ENCODE peak calls at places on chromosomes 12 and 14, in seven cellular contexts. D, B, G, J, Z, F and H are unnamed samples.

GRCh38 chr14:92677087-92677668 is 71.2 kb downstream of the LGMN start:
- DNase-seq in F (no peak), D (no peak), J (no peak), Z (no peak), B (no peak), G (no peak), H (no peak)

GRCh38 chr14:84006643-84007137 is 1523.3 kb upstream of the FLRT2 start:
- DNase-seq in B (no peak), Z (peak), J (peak), D (no peak), G (no peak), F (no peak), H (no peak)

GRCh38 chr14:93747102-93747501 is 41.2 kb downstream of the PRIMA1 start:
- DNase-seq in D (no peak), G (no peak), B (no peak), F (no peak), J (no peak), Z (no peak), H (no peak)

GRCh38 chr12:84919271-84919670 is 6.7 kb upstream of the SLC6A15 start:
- DNase-seq in B (no peak), F (no peak), Z (no peak), J (peak), D (peak), G (no peak), H (no peak)

GRCh38 chr14:88326352-88327103 is 3.5 kb upstream of the KCNK10 start:
- DNase-seq in D (no peak), G (no peak), B (no peak), Z (peak), F (no peak), J (no peak), H (no peak)

GRCh38 chr12:34400986-34401658 is 378.8 kb downstream of the ALG10 start:
- DNase-seq in Z (no peak), D (no peak), F (peak), J (no peak), B (peak), G (no peak), H (no peak)

GRCh38 chr12:79233341-79233761 is 368.8 kb downstream of the SYT1 start:
- DNase-seq in J (no peak), D (no peak), B (no peak), F (no peak), Z (no peak), G (no peak), H (no peak)

GRCh38 chr12:89358805-89359204 is 6.5 kb upstream of the DUSP6 start:
- DNase-seq in G (no peak), B (no peak), J (no peak), Z (no peak), D (no peak), F (no peak), H (no peak)

GRCh38 chr12:78695749-78696148 is 168.8 kb upstream of the SYT1 start:
- DNase-seq in J (no peak), G (no peak), Z (no peak), D (no peak), F (no peak), B (no peak), H (no peak)

GRCh38 chr14:34714320-34715107 is at the start of gene CFL2:
- DNase-seq in B (peak), D (peak), J (peak), Z (peak), G (peak), F (peak), H (no peak)

GRCh38 chr12:3641428-3641883 is 111.5 kb downstream of the CRACR2A start:
- DNase-seq in B (no peak), Z (no peak), F (no peak), G (no peak), J (peak), D (peak), H (no peak)

GRCh38 chr14:77965919-77966435 is 166.1 kb downstream of the ADCK1 start:
- DNase-seq in B (peak), F (no peak), D (peak), J (peak), Z (peak), G (peak), H (no peak)

GRCh38 chr14:54805080-54805479 is 97.5 kb downstream of the GCH1 start:
- DNase-seq in B (no peak), J (no peak), Z (no peak), F (no peak), D (no peak), G (no peak), H (no peak)

GRCh38 chr12:61524851-61525250 is 735.4 kb upstream of the USP15 start:
- DNase-seq in D (no peak), Z (no peak), F (no peak), B (no peak), G (no peak), J (no peak), H (no peak)

GRCh38 chr14:30569216-30569902 is 10.4 kb downstream of the G2E3 start:
- DNase-seq in D (no peak), J (no peak), B (no peak), G (peak), F (no peak), Z (peak), H (no peak)

GRCh38 chr12:52603314-52603713 is 2.1 kb upstream of the KRT72 start:
- DNase-seq in G (no peak), B (no peak), J (peak), D (peak), F (no peak), Z (no peak), H (no peak)

GRCh38 chr14:52351191-52351560 is 37.1 kb downstream of the PTGER2 start:
- DNase-seq in B (no peak), F (no peak), J (no peak), G (no peak), D (peak), Z (no peak), H (no peak)

GRCh38 chr12:57176846-57177245 is 29.4 kb upstream of the LRP1-AS start:
- DNase-seq in Z (no peak), B (no peak), F (peak), J (peak), D (peak), G (no peak), H (no peak)

GRCh38 chr12:57941165-57941894 is at the start of gene ATP23:
- DNase-seq in J (peak), D (peak), F (peak), Z (peak), G (peak), B (peak), H (no peak)

GRCh38 chr12:124676725-124677462 is 109.5 kb upstream of the NCOR2 start:
- DNase-seq in J (no peak), G (no peak), Z (no peak), B (no peak), D (no peak), F (no peak), H (no peak)

GRCh38 chr14:61300754-61301153 is 19.6 kb upstream of the TMEM30B start:
- DNase-seq in G (no peak), F (no peak), Z (no peak), D (no peak), B (no peak), J (no peak), H (no peak)

GRCh38 chr12:56385873-56386272 is 23.2 kb upstream of the APOF start:
- DNase-seq in Z (no peak), J (peak), F (peak), D (peak), B (no peak), G (no peak), H (no peak)

GRCh38 chr12:120760349-120761245 is 35.0 kb downstream of the ACADS start:
- DNase-seq in G (no peak), D (no peak), F (no peak), B (no peak), J (no peak), Z (no peak), H (no peak)

GRCh38 chr12:89756638-89757321 is 48.1 kb upstream of the ATP2B1 start:
- DNase-seq in G (peak), J (peak), F (peak), Z (no peak), D (peak), B (peak), H (peak)

GRCh38 chr14:53023325-53023724 is 72.5 kb upstream of the FERMT2 start:
- DNase-seq in F (no peak), D (no peak), G (no peak), J (no peak), B (no peak), Z (no peak), H (no peak)

GRCh38 chr14:100402631-100403030 is 79.5 kb downstream of the SLC25A47 start:
- DNase-seq in G (no peak), F (no peak), Z (no peak), J (no peak), B (no peak), D (peak), H (no peak)

GRCh38 chr14:56555921-56556570 is 23.6 kb upstream of the TMEM260 start:
- DNase-seq in D (peak), B (peak), J (peak), F (no peak), Z (peak), G (peak), H (peak)

GRCh38 chr12:132429932-132430643 is 59.9 kb upstream of the FBRSL1 start:
- DNase-seq in D (peak), G (no peak), Z (peak), J (peak), F (peak), B (peak), H (no peak)

GRCh38 chr12:111256629-111257434 is 112.1 kb downstream of the PHETA1 start:
- DNase-seq in B (no peak), J (no peak), D (no peak), F (no peak), Z (no peak), G (no peak), H (no peak)

GRCh38 chr12:7638064-7638763 is 27.5 kb downstream of the APOBEC1 start:
- DNase-seq in Z (peak), F (no peak), J (no peak), G (no peak), D (no peak), B (no peak), H (no peak)

GRCh38 chr14:50059773-50060629 is 56.4 kb downstream of the VCPKMT start:
- DNase-seq in Z (no peak), D (no peak), J (no peak), F (no peak), G (peak), B (no peak), H (no peak)

GRCh38 chr12:107903377-107904061 is 129.0 kb downstream of the ASCL4 start:
- DNase-seq in B (peak), F (no peak), G (no peak), Z (peak), J (peak), D (peak), H (no peak)
- TF ChIP-seq EZH2 in B (no peak), F (no peak), G (no peak), Z (no peak), J (no peak), D (no peak), H (peak)

GRCh38 chr12:94769746-94770396 is 119.5 kb upstream of the TMCC3 start:
- DNase-seq in B (no peak), D (no peak), Z (no peak), J (no peak), G (no peak), F (no peak), H (no peak)

GRCh38 chr12:94767971-94768370 is 117.6 kb upstream of the TMCC3 start:
- DNase-seq in F (no peak), J (no peak), Z (no peak), G (no peak), D (peak), B (no peak), H (no peak)

GRCh38 chr12:94769040-94769420 is 118.7 kb upstream of the TMCC3 start:
- DNase-seq in D (no peak), B (no peak), G (no peak), J (no peak), F (no peak), Z (no peak), H (no peak)

GRCh38 chr12:94770397-94770759 is 120.0 kb upstream of the TMCC3 start:
- DNase-seq in B (no peak), F (no peak), Z (no peak), G (no peak), D (no peak), J (no peak), H (no peak)

GRCh38 chr12:94768398-94769039 is 118.2 kb upstream of the TMCC3 start:
- DNase-seq in B (no peak), G (no peak), D (no peak), F (no peak), J (no peak), Z (no peak), H (no peak)
- H3K4me3 ChIP-seq in B (no peak), G (no peak), D (no peak), F (no peak), J (no peak), Z (no peak), H (no peak)

GRCh38 chr12:49133014-49133413 is 1.8 kb upstream of the TUBA1B start:
- DNase-seq in G (no peak), Z (no peak), B (peak), F (no peak), D (peak), J (no peak), H (no peak)

GRCh38 chr12:49138999-49139398 is 7.8 kb upstream of the TUBA1B start:
- DNase-seq in G (no peak), J (no peak), D (no peak), Z (no peak), B (no peak), F (no peak), H (no peak)

GRCh38 chr12:49137476-49137875 is 6.3 kb upstream of the TUBA1B start:
- DNase-seq in D (no peak), F (no peak), B (no peak), G (no peak), Z (no peak), J (no peak), H (no peak)

GRCh38 chr12:49133590-49133989 is 2.4 kb upstream of the TUBA1B start:
- DNase-seq in J (no peak), F (no peak), Z (no peak), G (no peak), D (no peak), B (no peak), H (no peak)

DNA sequence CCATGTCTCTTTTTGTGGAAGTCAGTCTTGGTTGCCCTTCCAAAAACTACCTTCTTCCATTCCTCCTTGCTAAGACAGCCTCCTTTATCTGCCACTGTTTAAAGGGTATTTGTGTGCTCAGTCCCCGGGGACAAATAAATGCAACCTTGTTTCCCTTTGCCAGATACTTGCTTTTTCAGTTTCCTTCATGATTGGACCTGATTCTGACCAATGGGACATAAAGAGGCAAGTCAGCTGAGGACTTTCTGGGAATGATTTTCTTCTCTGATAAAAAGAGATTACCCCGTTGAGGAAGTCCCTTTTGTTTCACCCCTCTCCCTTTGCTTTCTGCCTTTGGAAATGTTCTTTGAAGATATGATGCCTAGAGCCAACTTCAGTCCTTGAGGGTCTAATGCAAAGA is 7.4 kb upstream of the TUBA1B start:
- DNase-seq in J (no peak), Z (no peak), D (no peak), B (no peak), F (no peak), G (no peak), H (no peak)
- H3K27ac ChIP-seq in J (no peak), Z (no peak), D (no peak), B (peak), F (no peak), G (no peak), H (peak)

GRCh38 chr12:6396031-6396430 is 12.1 kb downstream of the LTBR start:
- DNase-seq in F (no peak), J (no peak), Z (no peak), G (no peak), D (no peak), B (no peak), H (no peak)
- TF ChIP-seq EZH2 in F (no peak), J (no peak), Z (no peak), G (no peak), D (no peak), B (no peak), H (no peak)

GRCh38 chr14:73237219-73237785 is at the start of gene PAPLN:
- DNase-seq in D (peak), B (peak), G (no peak), Z (peak), J (peak), F (peak), H (no peak)
- H3K4me3 ChIP-seq in D (peak), B (no peak), G (peak), Z (peak), J (peak), F (no peak), H (no peak)

GRCh38 chr12:122013136-122013535 is 8.5 kb upstream of the BCL7A start:
- DNase-seq in Z (no peak), G (no peak), B (no peak), J (no peak), F (no peak), D (no peak), H (no peak)

GRCh38 chr12:122013792-122014590 is 7.7 kb upstream of the BCL7A start:
- DNase-seq in G (no peak), B (no peak), Z (no peak), D (no peak), F (no peak), J (no peak), H (no peak)

GRCh38 chr12:122014781-122015180 is 6.9 kb upstream of the BCL7A start:
- DNase-seq in G (no peak), Z (no peak), D (no peak), J (no peak), B (no peak), F (no peak), H (no peak)

GRCh38 chr12:122009741-122010140 is 11.9 kb upstream of the BCL7A start:
- DNase-seq in B (no peak), F (no peak), D (no peak), Z (no peak), G (no peak), J (no peak), H (no peak)

DNA sequence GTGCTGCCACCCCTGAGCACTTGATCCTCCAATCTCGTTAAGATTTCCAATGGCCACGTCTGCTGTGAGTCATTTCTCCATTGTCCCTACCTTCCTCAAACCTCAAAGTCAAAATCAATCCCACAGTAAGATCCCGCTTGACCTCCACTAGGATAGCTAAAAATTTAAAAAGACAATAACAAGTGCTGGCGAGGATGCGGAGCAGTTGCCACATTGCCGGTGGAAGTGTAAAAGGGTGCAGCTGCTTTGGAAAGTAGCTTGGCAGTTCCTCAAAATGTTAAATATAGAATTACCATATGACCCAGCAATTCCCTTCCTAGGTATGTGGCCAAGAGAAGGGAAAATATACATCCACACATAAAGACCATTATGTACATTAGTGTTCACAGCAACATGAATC is 9.5 kb upstream of the BCL7A start:
- DNase-seq in F (no peak), J (peak), Z (no peak), G (no peak), D (no peak), B (no peak), H (no peak)
- H3K27ac ChIP-seq in F (no peak), J (no peak), Z (no peak), G (no peak), D (no peak), B (no peak), H (no peak)

DNA sequence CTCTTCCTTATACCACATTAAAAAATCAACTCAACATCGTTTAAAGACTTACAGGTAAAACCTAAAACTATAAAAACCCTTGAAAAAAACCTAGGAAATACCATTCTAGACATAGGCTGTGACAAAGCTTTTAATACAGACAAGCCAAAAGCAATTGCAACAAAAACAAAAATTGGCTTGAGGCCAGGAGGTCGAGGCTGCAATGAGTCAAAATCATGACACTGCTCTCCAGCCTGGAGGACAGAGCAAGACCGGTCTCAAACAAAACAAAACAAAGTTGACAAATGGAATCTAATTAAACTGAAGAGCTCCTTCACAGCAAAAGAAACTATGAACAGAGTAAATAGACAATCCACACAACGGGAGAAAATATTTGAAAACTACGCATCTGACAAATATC is 1057.8 kb downstream of the FSCB start:
- DNase-seq in Z (no peak), B (no peak), D (no peak), J (peak), F (no peak), G (no peak), H (no peak)
- TF ChIP-seq EZH2 in Z (no peak), B (no peak), D (no peak), J (no peak), F (no peak), G (no peak), H (no peak)

DNA sequence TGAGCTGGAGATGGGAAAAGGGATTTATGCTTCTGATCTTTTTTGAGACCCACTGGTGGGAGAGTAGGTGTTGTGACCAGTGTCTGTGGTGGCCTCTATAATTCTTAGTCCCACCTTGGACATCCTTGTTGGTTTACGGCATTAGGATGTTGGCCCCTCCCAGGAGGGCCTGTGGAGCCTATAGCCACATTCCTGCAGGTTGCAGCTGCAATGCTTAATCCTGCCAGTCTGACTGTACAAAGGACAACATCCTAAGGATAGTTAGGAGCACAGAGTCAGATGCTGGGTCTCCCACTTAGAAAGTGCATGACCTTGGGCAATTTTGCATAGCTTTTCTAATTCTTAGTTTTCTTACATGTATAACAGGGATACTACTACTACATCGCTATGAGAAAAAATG is 150.9 kb upstream of the SLC38A2 start:
- DNase-seq in J (peak), D (no peak), G (peak), B (no peak), F (no peak), Z (peak), H (no peak)
- H3K4me3 ChIP-seq in J (peak), D (peak), G (peak), B (no peak), F (no peak), Z (no peak), H (no peak)

DNA sequence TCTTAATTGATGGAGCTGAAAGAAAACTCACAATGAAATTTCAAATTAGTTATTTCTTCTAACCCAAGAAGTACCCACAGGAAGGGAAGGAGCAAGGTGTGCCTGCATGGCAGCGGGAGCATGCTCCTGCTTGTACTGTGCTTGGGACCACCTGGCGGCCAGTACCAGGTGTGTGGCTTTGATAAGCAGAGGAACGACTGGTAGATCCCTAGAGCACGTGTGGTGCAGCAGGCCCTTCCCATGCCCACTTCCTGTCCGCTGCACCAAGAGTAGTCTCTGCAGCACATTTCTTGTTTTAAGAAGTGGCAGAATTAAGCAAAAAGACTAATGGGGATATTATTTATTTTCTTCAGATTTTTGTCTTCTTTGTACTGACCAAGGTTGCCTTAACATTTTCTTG is 122.3 kb upstream of the ATF1 start:
- DNase-seq in B (peak), Z (no peak), J (no peak), D (no peak), G (no peak), F (no peak), H (no peak)
- H3K27ac ChIP-seq in B (peak), Z (no peak), J (peak), D (no peak), G (no peak), F (peak), H (no peak)